ENCODE peak calls at places on chromosomes 4 and X, in nine cellular contexts. V is activated CD4-positive, alpha-beta T cell treated with anti-CD3 and anti-CD28 coated beads, Interleukin-2, amount 50 U/mL, for 24 hours; X is Calu3; E is stimulated activated CD8-positive, alpha-beta memory T cell treated with anti-CD3 and anti-CD28 coated beads, Interleukin-7, amount 100 ng/mL, for 1 hour; Q is DMS53; O is posterior vena cava; Z is activated effector memory CD4-positive, alpha-beta T cell treated with Interleukin-2 at 50 U/mL for 16 hours; A is progenitor cell of endocrine pancreas; C is left lung. D is an unnamed sample.

GRCh38 chrX:72604112-72604511 is 31.5 kb upstream of the HDAC8 start:
- DNase-seq in E (no peak), Z (no peak), O (no peak), A (no peak), X (no peak), V (no peak), Q (no peak), C (no peak), D (no peak)

GRCh38 chr4:144754562-144755410 is 108.8 kb downstream of the HHIP start:
- DNase-seq in E (no peak), O (no peak), C (no peak), Q (peak), X (peak), V (no peak), Z (no peak), A (no peak), D (peak)

GRCh38 chr4:178165251-178165650 is 723.0 kb upstream of the AGA start:
- DNase-seq in O (no peak), V (no peak), Q (no peak), X (peak), A (no peak), E (no peak), Z (no peak), C (no peak), D (no peak)

GRCh38 chr4:102230194-102230593 is 115.1 kb downstream of the SLC39A8 start:
- DNase-seq in V (no peak), A (no peak), X (no peak), O (no peak), C (no peak), Z (no peak), Q (no peak), E (no peak), D (peak)

GRCh38 chrX:73448379-73448778 is 1.5 kb downstream of the CDX4 start:
- DNase-seq in Q (no peak), Z (no peak), V (no peak), E (no peak), C (no peak), O (no peak), X (no peak), A (no peak), D (peak)

GRCh38 chr4:54065282-54066087 is 1.1 kb upstream of the CHIC2 start:
- DNase-seq in O (no peak), X (no peak), Q (no peak), E (no peak), Z (no peak), A (no peak), V (no peak), C (no peak), D (peak)

GRCh38 chr4:2576290-2576689 is 39.8 kb downstream of the FAM193A start:
- DNase-seq in V (no peak), Z (no peak), X (no peak), A (no peak), O (peak), E (no peak), Q (no peak), C (no peak), D (no peak)

GRCh38 chrX:96436105-96436504 is 248.5 kb upstream of the DIAPH2 start:
- DNase-seq in X (no peak), Q (no peak), A (no peak), V (no peak), O (no peak), C (no peak), Z (no peak), E (no peak), D (no peak)

GRCh38 chrX:13009256-13009655 is 34.3 kb downstream of the TMSB4X start:
- DNase-seq in A (no peak), C (peak), V (no peak), Z (no peak), X (no peak), Q (peak), E (no peak), O (no peak), D (peak)

GRCh38 chr4:38365748-38366310 is 298.2 kb upstream of the KLF3 start:
- DNase-seq in O (no peak), E (no peak), V (no peak), Z (no peak), C (no peak), Q (peak), X (no peak), A (no peak), D (peak)

GRCh38 chr4:78684196-78685079 is 91.7 kb upstream of the BMP2K start:
- DNase-seq in E (no peak), Q (no peak), C (no peak), V (no peak), X (no peak), O (no peak), Z (no peak), A (no peak), D (no peak)

GRCh38 chr4:17701146-17701859 is 80.1 kb downstream of the FAM184B start:
- DNase-seq in Q (no peak), V (no peak), Z (no peak), A (no peak), O (no peak), X (no peak), E (no peak), C (no peak), D (no peak)

GRCh38 chr4:132227349-132228165 is 921.5 kb upstream of the PCDH10 start:
- DNase-seq in V (no peak), E (no peak), C (no peak), Q (peak), A (peak), X (peak), Z (no peak), O (no peak), D (no peak)

GRCh38 chr4:100175853-100176252 is 14.4 kb downstream of the DDIT4L start:
- DNase-seq in X (no peak), E (no peak), Q (no peak), O (no peak), C (no peak), A (no peak), Z (no peak), V (no peak), D (no peak)

D was measured in NCI-H69.